ENCODE peak calls at places on chromosomes 16 and 17, in ten cellular contexts. W is A549, A is sigmoid colon, B is HepG2, Z is heart left ventricle, M is tibial nerve, U is gastrocnemius medialis, Y is upper lobe of left lung, F is GM12891, S is uterus. P is an unnamed sample.

GRCh38 chr17:43676471-43676870 is 14.7 kb upstream of the MEOX1 start:
- DNase-seq in W (no peak), A (no peak), B (peak), Z (no peak), M (no peak), U (no peak), Y (no peak), F (no peak), S (no peak), P (no peak)

GRCh38 chr16:7746971-7747370 is 414.3 kb downstream of the RBFOX1 start:
- DNase-seq in W (no peak), A (no peak), B (no peak), Z (no peak), M (no peak), U (no peak), Y (no peak), F (no peak), S (no peak), P (no peak)

GRCh38 chr16:86537486-86537885 is 17.5 kb downstream of the MTHFSD start:
- DNase-seq in W (no peak), A (peak), B (no peak), Z (no peak), M (no peak), U (no peak), Y (no peak), F (no peak), S (no peak), P (no peak)

GRCh38 chr17:40075216-40076100 is 12.7 kb downstream of the THRA start:
- DNase-seq in W (no peak), A (peak), B (peak), Z (peak), M (peak), U (peak), Y (no peak), F (no peak), S (peak), P (no peak)

GRCh38 chr17:3885970-3886369 is 6.9 kb downstream of the CAMKK1 start:
- DNase-seq in W (peak), A (no peak), B (no peak), Z (no peak), M (no peak), U (no peak), Y (no peak), F (no peak), S (no peak), P (no peak)

GRCh38 chr16:47182318-47182717 is 38.6 kb upstream of the NETO2 start:
- DNase-seq in W (no peak), A (no peak), B (peak), Z (no peak), M (no peak), U (no peak), Y (no peak), F (no peak), S (no peak), P (no peak)

GRCh38 chr17:75679706-75680201 is 12.6 kb downstream of the SAP30BP start:
- DNase-seq in W (peak), A (no peak), B (no peak), Z (no peak), M (peak), U (no peak), Y (no peak), F (no peak), S (peak), P (no peak)

GRCh38 chr16:27529962-27530361 is 19.8 kb downstream of the GTF3C1 start:
- DNase-seq in W (no peak), A (no peak), B (no peak), Z (no peak), M (no peak), U (no peak), Y (no peak), F (no peak), S (no peak), P (no peak)

GRCh38 chr17:16040710-16041251 is 41.2 kb downstream of the TTC19 start:
- DNase-seq in W (no peak), A (no peak), B (peak), Z (no peak), M (no peak), U (no peak), Y (no peak), F (no peak), S (peak), P (no peak)

GRCh38 chr16:20830372-20830771 is 24.0 kb downstream of the REXO5 start:
- DNase-seq in W (no peak), A (no peak), B (no peak), Z (no peak), M (no peak), U (no peak), Y (no peak), F (no peak), S (no peak), P (no peak)

DNA sequence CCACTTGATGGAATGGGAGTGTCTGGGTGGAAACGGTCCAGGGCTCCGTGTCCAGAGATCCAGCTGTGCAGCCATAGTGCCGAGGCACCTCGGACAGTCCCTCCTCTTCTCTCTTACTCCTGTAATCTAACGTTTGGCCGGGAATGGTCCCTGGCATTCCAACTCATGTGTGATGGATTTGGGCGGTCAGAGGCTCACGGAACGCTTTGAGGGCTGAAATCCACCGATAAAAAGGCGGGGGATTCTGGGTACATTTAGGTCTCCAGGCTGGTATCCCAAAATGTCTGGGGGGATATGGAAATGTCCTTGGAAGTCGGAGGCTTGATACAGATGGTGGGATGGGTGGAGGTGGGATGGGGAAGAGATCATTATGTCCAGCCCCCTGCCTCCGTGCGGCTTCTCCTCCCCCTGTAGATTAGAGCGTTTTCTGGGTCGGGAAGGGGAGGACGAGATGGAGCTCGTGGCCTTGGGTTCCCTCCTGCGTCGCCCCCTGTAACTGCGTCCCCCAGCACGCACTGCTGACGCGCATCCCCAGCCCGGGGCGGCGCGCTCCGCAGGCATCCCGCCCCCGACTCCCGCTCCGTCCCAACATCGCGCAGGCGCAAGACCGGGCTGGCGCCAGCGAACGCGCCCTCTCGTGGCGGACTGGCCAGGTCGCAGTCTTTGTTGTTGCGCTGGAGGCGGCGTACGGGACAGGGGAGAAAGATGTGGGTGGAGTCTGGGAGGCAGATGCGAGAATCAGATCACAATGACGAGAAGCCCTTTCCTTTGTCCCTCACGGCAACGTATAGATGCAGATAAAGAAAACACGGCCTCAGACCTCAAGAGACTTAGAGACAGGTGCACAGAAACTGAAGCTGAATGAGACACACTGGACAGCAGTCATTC is 4.5 kb upstream of the SGCA start:
- DNase-seq in W (peak), A (peak), B (peak), Z (peak), M (peak), U (peak), Y (peak), F (peak), S (peak), P (no peak)
- TF ChIP-seq POLR2A in W (peak), A (peak), B (no peak), Z (peak), M (no peak), U (peak), Y (no peak), F (no peak), S (peak), P (no peak)

GRCh38 chr16:85381738-85382592 is 231.2 kb upstream of the GSE1 start:
- DNase-seq in W (no peak), A (peak), B (no peak), Z (no peak), M (no peak), U (no peak), Y (peak), F (no peak), S (no peak), P (no peak)
- TF ChIP-seq POLR2A in W (no peak), A (no peak), B (no peak), Z (no peak), M (no peak), U (no peak), Y (no peak), F (no peak), S (no peak), P (no peak)

DNA sequence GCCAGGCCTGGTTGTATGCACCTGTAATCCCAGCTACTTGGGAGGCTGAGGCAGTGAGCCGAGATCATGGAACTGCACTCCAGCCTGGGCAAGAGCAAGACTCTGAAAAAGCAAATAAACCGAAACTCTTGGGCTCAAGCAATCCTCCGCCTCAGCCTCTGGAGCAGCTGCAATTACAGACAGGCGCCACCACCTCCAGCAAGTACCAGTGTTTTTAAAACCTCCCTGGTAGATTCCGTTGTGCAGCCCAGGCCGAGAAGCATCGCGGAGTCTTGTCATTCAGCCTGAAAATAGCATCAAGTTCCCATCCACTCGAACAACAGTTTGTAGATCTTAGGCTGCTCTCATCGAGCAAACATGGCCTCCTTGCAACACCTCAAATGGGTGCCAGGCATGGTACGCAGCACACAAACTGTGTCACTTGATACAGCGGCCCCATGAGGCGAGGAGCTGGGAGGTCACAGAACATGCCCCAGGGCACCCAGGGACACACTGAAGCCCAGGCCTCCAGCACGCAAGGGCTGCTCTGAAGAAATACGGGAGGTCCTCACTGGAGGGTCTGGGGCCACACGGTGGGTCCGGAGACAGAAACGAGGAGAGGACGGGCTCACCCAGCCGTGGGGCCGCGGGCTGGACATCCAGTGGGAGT is 18.1 kb downstream of the TMC6 start:
- DNase-seq in W (no peak), A (no peak), B (no peak), Z (peak), M (no peak), U (peak), Y (peak), F (no peak), S (peak), P (no peak)
- TF ChIP-seq POLR2A in W (no peak), A (no peak), B (no peak), Z (no peak), M (no peak), U (no peak), Y (no peak), F (no peak), S (no peak), P (no peak)

GRCh38 chr16:88651989-88652762 is 1.3 kb upstream of the CYBA start:
- DNase-seq in W (no peak), A (no peak), B (no peak), Z (no peak), M (no peak), U (no peak), Y (peak), F (no peak), S (no peak), P (no peak)

GRCh38 chr16:88649924-88650748 is 717 bp downstream of the CYBA start:
- DNase-seq in W (no peak), A (no peak), B (peak), Z (peak), M (no peak), U (no peak), Y (peak), F (peak), S (no peak), P (no peak)

GRCh38 chr16:88649195-88649923 is 1.5 kb downstream of the CYBA start:
- DNase-seq in W (no peak), A (no peak), B (peak), Z (no peak), M (no peak), U (no peak), Y (peak), F (no peak), S (no peak), P (no peak)

GRCh38 chr16:88651276-88651988 is 579 bp upstream of the CYBA start:
- DNase-seq in W (no peak), A (no peak), B (peak), Z (peak), M (no peak), U (peak), Y (peak), F (peak), S (no peak), P (no peak)

DNA sequence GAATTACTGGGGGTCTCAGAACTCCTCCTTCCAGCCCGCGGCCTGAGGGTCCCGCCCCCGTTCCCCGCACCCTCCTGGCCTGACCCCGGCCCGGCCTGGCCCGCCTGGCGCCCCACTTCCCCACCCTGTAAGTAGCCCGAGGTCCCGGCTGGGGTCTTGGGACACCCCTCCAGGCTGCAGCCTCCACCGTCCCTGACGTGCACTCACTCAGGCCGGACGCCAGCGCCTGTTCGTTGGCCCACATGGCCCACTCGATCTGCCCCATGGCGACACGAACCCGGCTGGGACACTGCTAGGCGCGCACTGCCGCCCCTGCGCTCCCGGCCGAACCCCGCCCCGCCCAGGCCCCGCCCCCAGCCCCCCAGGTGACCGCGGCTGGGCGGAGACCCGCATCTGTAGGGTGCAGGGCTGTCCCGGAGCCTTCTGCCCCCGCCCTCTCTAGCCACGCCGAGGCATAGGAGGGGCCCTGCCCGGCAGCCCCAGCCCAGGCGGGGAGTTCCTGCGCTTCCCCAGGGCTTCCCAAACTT is at the start of gene CYBA:
- DNase-seq in W (peak), A (peak), B (peak), Z (peak), M (peak), U (peak), Y (peak), F (peak), S (no peak), P (no peak)
- TF ChIP-seq POLR2A in W (peak), A (no peak), B (no peak), Z (peak), M (no peak), U (no peak), Y (peak), F (peak), S (peak), P (no peak)

DNA sequence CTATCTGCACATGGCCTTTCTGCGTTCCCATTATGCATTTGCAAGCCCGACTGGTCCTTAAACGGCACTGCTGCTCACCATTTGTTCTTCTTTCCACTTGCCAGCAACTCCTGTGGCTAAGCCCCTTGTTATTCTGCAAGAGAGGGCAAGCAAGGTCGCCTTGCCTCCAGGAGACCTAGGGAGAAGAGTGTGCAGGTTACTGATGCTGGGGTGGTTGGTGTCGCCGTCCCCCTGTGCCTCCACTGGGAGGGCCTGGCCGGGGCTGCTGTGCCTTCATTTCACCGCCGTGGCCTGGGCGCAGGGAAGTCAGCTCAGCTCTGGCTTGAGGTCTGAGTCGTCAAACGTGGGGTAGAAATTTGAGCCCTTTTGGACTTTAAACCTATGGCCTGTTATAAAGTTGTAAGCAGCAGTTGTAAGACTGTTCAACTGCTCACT is 12.7 kb downstream of the SLC6A4 start:
- DNase-seq in W (no peak), A (no peak), B (peak), Z (no peak), M (no peak), U (no peak), Y (peak), F (no peak), S (no peak), P (no peak)
- TF ChIP-seq POLR2A in W (no peak), A (no peak), B (peak), Z (no peak), M (no peak), U (no peak), Y (no peak), F (no peak), S (no peak), P (no peak)

GRCh38 chr17:47318197-47318918 is 5.4 kb upstream of the EFCAB13 start:
- DNase-seq in W (no peak), A (no peak), B (peak), Z (no peak), M (no peak), U (no peak), Y (no peak), F (no peak), S (no peak), P (no peak)

GRCh38 chr17:47324224-47325020 is 667 bp downstream of the EFCAB13 start:
- DNase-seq in W (peak), A (peak), B (no peak), Z (peak), M (peak), U (peak), Y (no peak), F (peak), S (peak), P (peak)

GRCh38 chr17:47325176-47325575 is 1.4 kb downstream of the EFCAB13 start:
- DNase-seq in W (no peak), A (no peak), B (no peak), Z (no peak), M (no peak), U (no peak), Y (no peak), F (no peak), S (no peak), P (no peak)

GRCh38 chr17:47320879-47321502 is 2.8 kb upstream of the EFCAB13 start:
- DNase-seq in W (no peak), A (no peak), B (no peak), Z (no peak), M (no peak), U (no peak), Y (no peak), F (no peak), S (no peak), P (no peak)

GRCh38 chr17:47323382-47324223 is at the start of gene EFCAB13:
- DNase-seq in W (peak), A (peak), B (peak), Z (peak), M (peak), U (peak), Y (peak), F (peak), S (peak), P (no peak)
- TF ChIP-seq POLR2A in W (peak), A (peak), B (peak), Z (peak), M (peak), U (peak), Y (peak), F (no peak), S (peak), P (peak)

GRCh38 chr16:8866884-8867482 is 1.8 kb downstream of the CARHSP1 start:
- DNase-seq in W (no peak), A (no peak), B (no peak), Z (peak), M (no peak), U (no peak), Y (no peak), F (no peak), S (peak), P (no peak)

GRCh38 chr16:8866118-8866883 is 2.5 kb downstream of the CARHSP1 start:
- DNase-seq in W (no peak), A (peak), B (peak), Z (peak), M (no peak), U (no peak), Y (peak), F (no peak), S (peak), P (no peak)

GRCh38 chr16:8869212-8869987 is 594 bp upstream of the CARHSP1 start:
- DNase-seq in W (no peak), A (no peak), B (peak), Z (no peak), M (no peak), U (no peak), Y (no peak), F (no peak), S (no peak), P (no peak)

GRCh38 chr16:8867483-8868271 is 1.1 kb downstream of the CARHSP1 start:
- DNase-seq in W (no peak), A (peak), B (no peak), Z (peak), M (peak), U (no peak), Y (no peak), F (no peak), S (peak), P (no peak)

GRCh38 chr16:8868272-8869211 is at the start of gene CARHSP1:
- DNase-seq in W (peak), A (peak), B (peak), Z (peak), M (peak), U (peak), Y (peak), F (peak), S (peak), P (no peak)
- TF ChIP-seq POLR2A in W (peak), A (peak), B (no peak), Z (peak), M (peak), U (peak), Y (peak), F (peak), S (peak), P (peak)

GRCh38 chr16:70676571-70677498 is 9.0 kb downstream of the MTSS2 start:
- DNase-seq in W (no peak), A (peak), B (no peak), Z (no peak), M (no peak), U (no peak), Y (peak), F (no peak), S (no peak), P (no peak)

GRCh38 chr16:70677499-70678120 is 8.2 kb downstream of the MTSS2 start:
- DNase-seq in W (no peak), A (no peak), B (no peak), Z (no peak), M (no peak), U (no peak), Y (peak), F (no peak), S (no peak), P (no peak)

GRCh38 chr16:70678121-70678897 is 7.5 kb downstream of the MTSS2 start:
- DNase-seq in W (no peak), A (no peak), B (no peak), Z (no peak), M (no peak), U (no peak), Y (peak), F (no peak), S (no peak), P (no peak)

GRCh38 chr16:70674221-70675014 is 11.4 kb downstream of the MTSS2 start:
- DNase-seq in W (no peak), A (peak), B (no peak), Z (no peak), M (no peak), U (no peak), Y (no peak), F (no peak), S (no peak), P (no peak)

GRCh38 chr16:70675851-70676513 is 9.9 kb downstream of the MTSS2 start:
- DNase-seq in W (no peak), A (peak), B (no peak), Z (peak), M (no peak), U (no peak), Y (peak), F (no peak), S (no peak), P (no peak)
- TF ChIP-seq POLR2A in W (no peak), A (no peak), B (peak), Z (no peak), M (no peak), U (no peak), Y (no peak), F (no peak), S (no peak), P (no peak)

P was measured in vagina.